ENCODE peak calls at places on chromosome 13, in ten cellular contexts. One of them, this sample, is unnamed.

GRCh38 chr13:94181461-94182107 is 297.9 kb downstream of the DCT start:
- DNase-seq in retinal pigment epithelial cell: no peak
- DNase-seq in astrocyte of the cerebellum: no peak
- DNase-seq in thoracic aorta: no peak
- DNase-seq in astrocyte of the spinal cord: no peak
- DNase-seq in heart right ventricle: no peak
- DNase-seq in ascending aorta: no peak
- DNase-seq in lower leg skin: no peak
- DNase-seq in adrenal gland: no peak
- DNase-seq in HFF-Myc: no peak
- DNase-seq in this sample: no peak

GRCh38 chr13:110850840-110851239 is 64.0 kb downstream of the ANKRD10 start:
- DNase-seq in retinal pigment epithelial cell: no peak
- DNase-seq in astrocyte of the cerebellum: no peak
- DNase-seq in thoracic aorta: no peak
- DNase-seq in astrocyte of the spinal cord: no peak
- DNase-seq in heart right ventricle: no peak
- DNase-seq in ascending aorta: no peak
- DNase-seq in lower leg skin: no peak
- DNase-seq in adrenal gland: no peak
- DNase-seq in HFF-Myc: no peak
- DNase-seq in this sample: no peak

GRCh38 chr13:70023506-70023905 is 84.1 kb upstream of the ATXN8OS start:
- DNase-seq in retinal pigment epithelial cell: no peak
- DNase-seq in astrocyte of the cerebellum: no peak
- DNase-seq in thoracic aorta: no peak
- DNase-seq in astrocyte of the spinal cord: no peak
- DNase-seq in heart right ventricle: no peak
- DNase-seq in ascending aorta: no peak
- DNase-seq in lower leg skin: no peak
- DNase-seq in adrenal gland: no peak
- DNase-seq in HFF-Myc: no peak
- DNase-seq in this sample: no peak

GRCh38 chr13:21759503-21759902 is 88.6 kb downstream of the FGF9 start:
- DNase-seq in retinal pigment epithelial cell: no peak
- DNase-seq in astrocyte of the cerebellum: no peak
- DNase-seq in thoracic aorta: no peak
- DNase-seq in astrocyte of the spinal cord: no peak
- DNase-seq in heart right ventricle: no peak
- DNase-seq in ascending aorta: no peak
- DNase-seq in lower leg skin: no peak
- DNase-seq in adrenal gland: no peak
- DNase-seq in HFF-Myc: no peak
- DNase-seq in this sample: no peak

GRCh38 chr13:33761744-33762143 is 56.2 kb upstream of the RFC3 start:
- DNase-seq in retinal pigment epithelial cell: no peak
- DNase-seq in astrocyte of the cerebellum: peak; percentile 20
- DNase-seq in thoracic aorta: no peak
- DNase-seq in astrocyte of the spinal cord: peak; percentile 52
- DNase-seq in heart right ventricle: no peak
- DNase-seq in ascending aorta: no peak
- DNase-seq in lower leg skin: no peak
- DNase-seq in adrenal gland: peak; percentile 10
- DNase-seq in HFF-Myc: no peak
- DNase-seq in this sample: no peak

GRCh38 chr13:46773556-46773955 is 23.4 kb downstream of the ESD start:
- DNase-seq in retinal pigment epithelial cell: no peak
- DNase-seq in astrocyte of the cerebellum: no peak
- DNase-seq in thoracic aorta: no peak
- DNase-seq in astrocyte of the spinal cord: no peak
- DNase-seq in heart right ventricle: no peak
- DNase-seq in ascending aorta: no peak
- DNase-seq in lower leg skin: no peak
- DNase-seq in adrenal gland: no peak
- DNase-seq in HFF-Myc: no peak
- DNase-seq in this sample: no peak

GRCh38 chr13:110499621-110500281 is 61.8 kb downstream of the RAB20 start:
- DNase-seq in retinal pigment epithelial cell: no peak
- DNase-seq in astrocyte of the cerebellum: peak; percentile 42
- DNase-seq in thoracic aorta: no peak
- DNase-seq in astrocyte of the spinal cord: peak; percentile 91
- DNase-seq in heart right ventricle: no peak
- DNase-seq in ascending aorta: no peak
- DNase-seq in lower leg skin: no peak
- DNase-seq in adrenal gland: no peak
- DNase-seq in HFF-Myc: peak; percentile 87
- DNase-seq in this sample: no peak

GRCh38 chr13:109204657-109205056 is 575.2 kb downstream of the MYO16 start:
- DNase-seq in retinal pigment epithelial cell: no peak
- DNase-seq in astrocyte of the cerebellum: no peak
- DNase-seq in thoracic aorta: no peak
- DNase-seq in astrocyte of the spinal cord: no peak
- DNase-seq in heart right ventricle: no peak
- DNase-seq in ascending aorta: no peak
- DNase-seq in lower leg skin: no peak
- DNase-seq in adrenal gland: no peak
- DNase-seq in HFF-Myc: no peak
- DNase-seq in this sample: no peak

GRCh38 chr13:33637978-33638743 is 179.8 kb upstream of the RFC3 start:
- DNase-seq in retinal pigment epithelial cell: no peak
- DNase-seq in astrocyte of the cerebellum: no peak
- DNase-seq in thoracic aorta: no peak
- DNase-seq in astrocyte of the spinal cord: no peak
- DNase-seq in heart right ventricle: no peak
- DNase-seq in ascending aorta: no peak
- DNase-seq in lower leg skin: peak; percentile 47
- DNase-seq in adrenal gland: peak; percentile 69
- DNase-seq in HFF-Myc: no peak
- DNase-seq in this sample: peak; percentile 53

DNA sequence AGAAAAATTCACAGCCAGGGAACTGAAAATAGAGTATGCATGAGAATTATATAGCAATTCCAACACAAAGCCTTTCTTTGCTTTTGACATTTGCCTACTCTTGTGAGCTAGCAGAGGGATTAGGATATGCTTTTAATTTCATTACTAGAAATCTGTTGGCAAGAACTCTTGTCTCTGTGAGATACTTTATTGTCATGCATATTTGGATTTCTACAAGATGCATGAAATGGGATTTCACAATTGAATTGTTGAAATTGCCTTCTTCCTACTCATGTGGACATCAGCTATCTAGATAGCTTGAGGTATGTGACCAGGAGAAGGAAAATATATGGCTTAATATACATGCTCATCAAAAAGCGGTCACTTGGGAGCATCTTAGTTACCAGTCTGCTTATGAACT is 166.0 kb downstream of the SLC7A1 start:
- DNase-seq in retinal pigment epithelial cell: no peak
- DNase-seq in astrocyte of the cerebellum: no peak
- DNase-seq in thoracic aorta: no peak
- DNase-seq in astrocyte of the spinal cord: no peak
- DNase-seq in heart right ventricle: no peak
- DNase-seq in ascending aorta: no peak
- DNase-seq in lower leg skin: no peak
- DNase-seq in adrenal gland: no peak
- DNase-seq in HFF-Myc: no peak
- DNase-seq in this sample: no peak
- H3K4me3 ChIP-seq in retinal pigment epithelial cell: no peak overlapping the region
- H3K4me3 ChIP-seq in astrocyte of the cerebellum: no peak overlapping the region
- H3K4me3 ChIP-seq in thoracic aorta: peak overlapping the region; percentile 75
- H3K4me3 ChIP-seq in astrocyte of the spinal cord: no peak overlapping the region
- H3K4me3 ChIP-seq in heart right ventricle: peak overlapping the region; percentile 40
- H3K4me3 ChIP-seq in ascending aorta: peak overlapping the region; percentile 76
- H3K4me3 ChIP-seq in lower leg skin: no peak overlapping the region
- H3K4me3 ChIP-seq in adrenal gland: no peak overlapping the region
- H3K4me3 ChIP-seq in HFF-Myc: no peak overlapping the region
- H3K4me3 ChIP-seq in this sample: no peak overlapping the region

GRCh38 chr13:84607614-84608013 is 725.3 kb upstream of the SLITRK1 start:
- DNase-seq in retinal pigment epithelial cell: peak; percentile 56
- DNase-seq in astrocyte of the cerebellum: peak; percentile 84
- DNase-seq in thoracic aorta: peak; percentile 6
- DNase-seq in astrocyte of the spinal cord: peak; percentile 91
- DNase-seq in heart right ventricle: no peak
- DNase-seq in ascending aorta: no peak
- DNase-seq in lower leg skin: no peak
- DNase-seq in adrenal gland: peak; percentile 27
- DNase-seq in HFF-Myc: peak; percentile 1
- DNase-seq in this sample: peak; percentile 70

GRCh38 chr13:84606616-84607015 is 724.3 kb upstream of the SLITRK1 start:
- DNase-seq in retinal pigment epithelial cell: no peak
- DNase-seq in astrocyte of the cerebellum: no peak
- DNase-seq in thoracic aorta: no peak
- DNase-seq in astrocyte of the spinal cord: no peak
- DNase-seq in heart right ventricle: no peak
- DNase-seq in ascending aorta: no peak
- DNase-seq in lower leg skin: no peak
- DNase-seq in adrenal gland: no peak
- DNase-seq in HFF-Myc: no peak
- DNase-seq in this sample: no peak

GRCh38 chr13:84609716-84610115 is 727.4 kb upstream of the SLITRK1 start:
- DNase-seq in retinal pigment epithelial cell: no peak
- DNase-seq in astrocyte of the cerebellum: no peak
- DNase-seq in thoracic aorta: no peak
- DNase-seq in astrocyte of the spinal cord: peak; percentile 67
- DNase-seq in heart right ventricle: no peak
- DNase-seq in ascending aorta: no peak
- DNase-seq in lower leg skin: no peak
- DNase-seq in adrenal gland: no peak
- DNase-seq in HFF-Myc: no peak
- DNase-seq in this sample: peak; percentile 23

GRCh38 chr13:84605927-84606326 is 723.7 kb upstream of the SLITRK1 start:
- DNase-seq in retinal pigment epithelial cell: no peak
- DNase-seq in astrocyte of the cerebellum: no peak
- DNase-seq in thoracic aorta: no peak
- DNase-seq in astrocyte of the spinal cord: no peak
- DNase-seq in heart right ventricle: no peak
- DNase-seq in ascending aorta: no peak
- DNase-seq in lower leg skin: no peak
- DNase-seq in adrenal gland: no peak
- DNase-seq in HFF-Myc: no peak
- DNase-seq in this sample: no peak
- TF ChIP-seq CTCF in retinal pigment epithelial cell: no peak
- TF ChIP-seq CTCF in astrocyte of the cerebellum: no peak
- TF ChIP-seq CTCF in thoracic aorta: no peak
- TF ChIP-seq CTCF in astrocyte of the spinal cord: no peak
- TF ChIP-seq CTCF in heart right ventricle: no peak
- TF ChIP-seq CTCF in ascending aorta: no peak
- TF ChIP-seq CTCF in lower leg skin: no peak
- TF ChIP-seq CTCF in adrenal gland: no peak
- TF ChIP-seq CTCF in HFF-Myc: no peak
- TF ChIP-seq CTCF in this sample: no peak

DNA sequence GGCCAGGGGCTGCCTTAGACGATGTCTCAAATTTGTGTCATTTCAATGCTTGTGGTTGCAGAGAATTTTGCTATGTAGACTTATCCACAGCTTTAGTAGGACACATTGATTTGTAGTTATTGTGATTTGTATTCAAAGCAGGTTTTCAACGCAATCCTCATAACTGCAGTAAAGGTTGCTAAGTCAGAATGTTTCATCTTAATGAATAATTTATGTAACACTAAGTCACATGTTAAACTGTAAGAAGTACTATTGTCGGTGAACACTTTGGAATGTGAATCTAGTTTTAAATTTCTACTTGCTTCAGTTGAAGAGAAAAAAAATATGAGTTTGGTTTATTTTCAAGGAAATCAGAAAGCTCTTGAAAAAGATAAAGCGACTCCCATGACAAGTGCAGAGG is 1117.3 kb upstream of the SPRY2 start:
- DNase-seq in retinal pigment epithelial cell: no peak
- DNase-seq in astrocyte of the cerebellum: no peak
- DNase-seq in thoracic aorta: no peak
- DNase-seq in astrocyte of the spinal cord: no peak
- DNase-seq in heart right ventricle: no peak
- DNase-seq in ascending aorta: no peak
- DNase-seq in lower leg skin: no peak
- DNase-seq in adrenal gland: no peak
- DNase-seq in HFF-Myc: no peak
- DNase-seq in this sample: no peak
- H3K4me3 ChIP-seq in retinal pigment epithelial cell: no peak overlapping the region
- H3K4me3 ChIP-seq in astrocyte of the cerebellum: no peak overlapping the region
- H3K4me3 ChIP-seq in thoracic aorta: no peak overlapping the region
- H3K4me3 ChIP-seq in astrocyte of the spinal cord: no peak overlapping the region
- H3K4me3 ChIP-seq in heart right ventricle: no peak overlapping the region
- H3K4me3 ChIP-seq in ascending aorta: no peak overlapping the region
- H3K4me3 ChIP-seq in lower leg skin: no peak overlapping the region
- H3K4me3 ChIP-seq in adrenal gland: no peak overlapping the region
- H3K4me3 ChIP-seq in HFF-Myc: no peak overlapping the region
- H3K4me3 ChIP-seq in this sample: no peak overlapping the region

GRCh38 chr13:52846567-52847321 is 1.7 kb downstream of the PCDH8 start:
- DNase-seq in retinal pigment epithelial cell: no peak
- DNase-seq in astrocyte of the cerebellum: no peak
- DNase-seq in thoracic aorta: no peak
- DNase-seq in astrocyte of the spinal cord: no peak
- DNase-seq in heart right ventricle: peak; percentile 62
- DNase-seq in ascending aorta: no peak
- DNase-seq in lower leg skin: no peak
- DNase-seq in adrenal gland: peak; percentile 64
- DNase-seq in HFF-Myc: no peak
- DNase-seq in this sample: peak; percentile 22
- TF ChIP-seq CTCF in retinal pigment epithelial cell: peak; percentile 62
- TF ChIP-seq CTCF in astrocyte of the cerebellum: peak; percentile 32
- TF ChIP-seq CTCF in thoracic aorta: peak; percentile 52
- TF ChIP-seq CTCF in astrocyte of the spinal cord: peak; percentile 40
- TF ChIP-seq CTCF in heart right ventricle: peak; percentile 51
- TF ChIP-seq CTCF in ascending aorta: peak; percentile 54
- TF ChIP-seq CTCF in lower leg skin: no peak
- TF ChIP-seq CTCF in adrenal gland: no peak
- TF ChIP-seq CTCF in HFF-Myc: peak; percentile 18
- TF ChIP-seq CTCF in this sample: peak; percentile 18